ENCODE peak calls at places on chromosomes 12 and 14, in seven cellular contexts. B is kidney epithelial cell, A is bronchial epithelial cell, L is tibial nerve, W is skeletal muscle cell, Y is foreskin fibroblast, N is GM23338. V is an unnamed sample.

GRCh38 chr14:30656190-30656632 is 34.1 kb downstream of the SCFD1 start:
- DNase-seq in B (no peak), A (peak; percentile 54), L (no peak), W (no peak), Y (peak; percentile 59), N (peak; percentile 73), V (peak; percentile 21)

GRCh38 chr12:87491089-87491488 is 538.1 kb downstream of the C12orf50 start:
- DNase-seq in B (no peak), A (no peak), L (no peak), W (no peak), Y (no peak), N (no peak), V (no peak)

GRCh38 chr14:74571901-74572828 is 39.9 kb downstream of the LTBP2 start:
- DNase-seq in B (peak; percentile 99), A (peak; percentile 99), L (no peak), W (peak; percentile 98), Y (peak; percentile 97), N (no peak), V (peak; percentile 96)

GRCh38 chr12:19142499-19142898 is 13.0 kb downstream of the PLEKHA5 start:
- DNase-seq in B (no peak), A (no peak), L (no peak), W (no peak), Y (no peak), N (no peak), V (no peak)

GRCh38 chr12:113068312-113068935 is 11.9 kb downstream of the DTX1 start:
- DNase-seq in B (no peak), A (no peak), L (no peak), W (no peak), Y (no peak), N (no peak), V (no peak)

GRCh38 chr14:102484316-102484715 is 25.3 kb downstream of the ANKRD9 start:
- DNase-seq in B (no peak), A (no peak), L (no peak), W (no peak), Y (no peak), N (no peak), V (no peak)

GRCh38 chr12:29051221-29051620 is 97.9 kb upstream of the FAR2 start:
- DNase-seq in B (no peak), A (no peak), L (no peak), W (no peak), Y (no peak), N (no peak), V (no peak)

GRCh38 chr14:96793547-96793946 is 3.6 kb upstream of the VRK1 start:
- DNase-seq in B (no peak), A (no peak), L (no peak), W (no peak), Y (no peak), N (no peak), V (no peak)

GRCh38 chr14:75982724-75983358 is 1.0 kb upstream of the TGFB3 start:
- DNase-seq in B (no peak), A (no peak), L (peak; percentile 27), W (no peak), Y (peak; percentile 81), N (no peak), V (no peak)

GRCh38 chr12:71415336-71416231 is 24.0 kb upstream of the LGR5 start:
- DNase-seq in B (no peak), A (peak; percentile 58), L (no peak), W (no peak), Y (peak; percentile 76), N (peak; percentile 86), V (peak; percentile 37)

GRCh38 chr12:31235868-31236395 is 90.0 kb downstream of the SINHCAF start:
- DNase-seq in B (no peak), A (peak; percentile 21), L (no peak), W (no peak), Y (no peak), N (no peak), V (no peak)

GRCh38 chr12:122979908-122980191 is 631 bp upstream of the ARL6IP4 start:
- DNase-seq in B (no peak), A (peak; percentile 20), L (no peak), W (no peak), Y (no peak), N (no peak), V (no peak)

GRCh38 chr12:51926718-51927117 is 19.4 kb downstream of the ACVRL1 start:
- DNase-seq in B (no peak), A (peak; percentile 72), L (no peak), W (no peak), Y (peak; percentile 47), N (peak; percentile 74), V (no peak)

GRCh38 chr12:66500094-66500493 is 178.8 kb downstream of the GRIP1 start:
- DNase-seq in B (no peak), A (no peak), L (no peak), W (no peak), Y (no peak), N (no peak), V (no peak)

GRCh38 chr12:22289250-22289649 is 45.3 kb downstream of the ST8SIA1 start:
- DNase-seq in B (no peak), A (no peak), L (no peak), W (no peak), Y (no peak), N (no peak), V (no peak)

GRCh38 chr14:61215222-61216010 is 65.7 kb downstream of the TMEM30B start:
- DNase-seq in B (no peak), A (no peak), L (no peak), W (no peak), Y (peak; percentile 84), N (no peak), V (no peak)

GRCh38 chr12:59891180-59891579 is 295.4 kb downstream of the SLC16A7 start:
- DNase-seq in B (no peak), A (peak; percentile 32), L (no peak), W (no peak), Y (peak; percentile 6), N (no peak), V (no peak)

GRCh38 chr14:60563113-60563512 is 54.2 kb downstream of the SIX6 start:
- DNase-seq in B (no peak), A (no peak), L (no peak), W (peak; percentile 53), Y (peak; percentile 80), N (no peak), V (peak; percentile 42)

GRCh38 chr12:103799504-103800251 is 41.4 kb downstream of the NT5DC3 start:
- DNase-seq in B (no peak), A (peak; percentile 97), L (no peak), W (no peak), Y (peak; percentile 44), N (peak; percentile 19), V (no peak)

GRCh38 chr12:119678459-119678858 is 10.5 kb downstream of the PRKAB1 start:
- DNase-seq in B (no peak), A (no peak), L (no peak), W (no peak), Y (no peak), N (no peak), V (no peak)

GRCh38 chr14:76486251-76486743 is 110.4 kb downstream of the ESRRB start:
- DNase-seq in B (no peak), A (no peak), L (no peak), W (no peak), Y (no peak), N (no peak), V (no peak)

GRCh38 chr12:131788070-131788469 is 40.1 kb upstream of the MMP17 start:
- DNase-seq in B (no peak), A (no peak), L (no peak), W (no peak), Y (no peak), N (no peak), V (no peak)

GRCh38 chr12:20280515-20280914 is 87.8 kb upstream of the PDE3A start:
- DNase-seq in B (no peak), A (no peak), L (no peak), W (no peak), Y (no peak), N (no peak), V (no peak)

GRCh38 chr12:25121110-25121509 is 73.8 kb downstream of the DNAI7 start:
- DNase-seq in B (no peak), A (no peak), L (no peak), W (no peak), Y (no peak), N (no peak), V (no peak)
- H3K4me3 ChIP-seq in B (no peak overlapping the region), A (no peak overlapping the region), L (no peak overlapping the region), W (no peak overlapping the region), Y (no peak overlapping the region), N (no peak overlapping the region), V (no peak overlapping the region)

GRCh38 chr14:64826333-64826732 is 53.4 kb downstream of the SPTB start:
- DNase-seq in B (no peak), A (no peak), L (no peak), W (no peak), Y (no peak), N (no peak), V (no peak)

GRCh38 chr14:64821651-64822050 is 58.1 kb downstream of the SPTB start:
- DNase-seq in B (no peak), A (no peak), L (no peak), W (no peak), Y (no peak), N (no peak), V (no peak)

GRCh38 chr14:64825498-64825897 is 54.2 kb downstream of the SPTB start:
- DNase-seq in B (no peak), A (no peak), L (no peak), W (no peak), Y (no peak), N (no peak), V (no peak)

GRCh38 chr14:64825006-64825405 is 54.7 kb downstream of the SPTB start:
- DNase-seq in B (no peak), A (no peak), L (no peak), W (no peak), Y (no peak), N (no peak), V (no peak)

DNA sequence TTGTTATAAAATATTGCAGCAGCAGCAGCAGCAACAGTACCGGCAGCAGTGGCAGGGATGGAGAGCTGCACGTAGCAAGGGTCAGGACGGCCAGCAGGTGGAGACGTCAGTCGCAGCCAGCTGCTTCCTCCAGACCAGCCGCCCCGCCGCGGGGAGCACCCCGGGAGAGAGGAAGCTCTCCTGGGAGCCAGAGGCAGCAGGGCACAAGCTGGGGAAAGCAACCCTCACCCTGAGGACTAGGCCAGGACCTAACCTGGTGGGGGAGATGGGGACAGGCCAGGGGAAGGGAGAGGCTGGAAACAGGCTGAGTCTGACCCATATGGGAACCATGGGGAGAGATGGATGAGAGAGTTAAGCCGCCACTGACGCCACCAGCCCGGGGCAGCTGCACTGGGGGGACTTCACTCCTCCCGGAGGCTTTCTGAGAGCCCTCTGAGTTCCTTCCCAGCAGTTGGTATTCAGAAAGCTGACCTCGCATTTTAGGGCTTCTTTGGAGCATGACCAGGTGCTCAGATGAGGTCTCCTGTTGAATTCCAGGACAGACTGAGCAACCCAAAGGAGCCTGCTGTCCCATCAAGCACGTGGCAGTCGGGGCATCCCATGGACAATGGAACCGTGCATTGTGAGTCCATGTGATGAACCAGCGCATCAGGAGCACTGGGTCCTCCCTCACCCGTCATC is 56.3 kb downstream of the SPTB start:
- DNase-seq in B (no peak), A (peak; percentile 43), L (peak; percentile 42), W (no peak), Y (peak; percentile 87), N (peak; percentile 90), V (peak; percentile 35)
- H3K4me3 ChIP-seq in B (no peak overlapping the region), A (no peak overlapping the region), L (no peak overlapping the region), W (no peak overlapping the region), Y (no peak overlapping the region), N (peak overlapping the region; percentile 32), V (no peak overlapping the region)

GRCh38 chr12:10065241-10065640 is 33.5 kb downstream of the CLEC1A start:
- DNase-seq in B (no peak), A (peak; percentile 10), L (no peak), W (no peak), Y (no peak), N (peak; percentile 2), V (no peak)
- H3K4me3 ChIP-seq in B (no peak overlapping the region), A (no peak overlapping the region), L (no peak overlapping the region), W (no peak overlapping the region), Y (no peak overlapping the region), N (no peak overlapping the region), V (no peak overlapping the region)

GRCh38 chr14:22542360-22542759 is 46.7 kb downstream of the DAD1 start:
- DNase-seq in B (no peak), A (peak; percentile 40), L (no peak), W (no peak), Y (no peak), N (no peak), V (no peak)
- H3K4me3 ChIP-seq in B (no peak overlapping the region), A (no peak overlapping the region), L (no peak overlapping the region), W (no peak overlapping the region), Y (no peak overlapping the region), N (no peak overlapping the region), V (no peak overlapping the region)

V was measured in HFF-Myc.